ENCODE peak calls at places on chromosomes 4 and X, in ten cellular contexts. E, M, P, F, C, R, S, B, O and J are unnamed samples.

GRCh38 chr4:42293967-42294822 is 103.1 kb upstream of the SHISA3 start:
- DNase-seq in C (no peak), F (no peak), S (no peak), E (no peak), M (no peak), O (no peak), P (no peak), B (no peak), R (no peak), J (no peak)

GRCh38 chrX:18883961-18884765 is 99.8 kb downstream of the PHKA2 start:
- DNase-seq in M (no peak), C (no peak), O (no peak), P (no peak), S (no peak), F (no peak), R (no peak), B (no peak), E (no peak), J (no peak)

GRCh38 chr4:148444296-148445070 is 2.3 kb upstream of the NR3C2 start:
- DNase-seq in B (peak), C (no peak), S (no peak), E (peak), P (peak), M (peak), F (peak), O (peak), R (peak), J (no peak)

GRCh38 chrX:30282527-30282926 is 26.7 kb downstream of the NR0B1 start:
- DNase-seq in P (no peak), M (no peak), E (no peak), C (no peak), O (no peak), F (no peak), S (no peak), B (no peak), R (no peak), J (no peak)

GRCh38 chr4:5701971-5702370 is 6.4 kb downstream of the EVC2 start:
- DNase-seq in S (no peak), P (no peak), B (no peak), R (no peak), M (no peak), F (no peak), O (no peak), E (no peak), C (no peak), J (no peak)

GRCh38 chr4:27048350-27049100 is 187.9 kb downstream of the STIM2 start:
- DNase-seq in B (no peak), F (no peak), E (no peak), P (peak), C (no peak), M (no peak), O (no peak), S (no peak), R (no peak), J (peak)

GRCh38 chrX:28586891-28587635 is at the start of gene IL1RAPL1:
- DNase-seq in E (no peak), S (no peak), P (no peak), B (no peak), R (peak), F (no peak), C (no peak), M (no peak), O (no peak), J (no peak)

GRCh38 chrX:153726286-153727107 is 1.8 kb downstream of the ABCD1 start:
- DNase-seq in E (no peak), B (peak), F (peak), C (no peak), M (peak), P (no peak), S (no peak), R (peak), O (peak), J (peak)

GRCh38 chr4:53119685-53120084 is 246.2 kb downstream of the SCFD2 start:
- DNase-seq in O (no peak), P (no peak), M (no peak), E (no peak), C (peak), B (peak), F (no peak), R (no peak), S (no peak), J (no peak)

GRCh38 chr4:42339935-42340406 is 57.3 kb upstream of the SHISA3 start:
- DNase-seq in S (no peak), C (no peak), E (no peak), F (no peak), O (peak), M (peak), B (peak), P (no peak), R (no peak), J (no peak)

GRCh38 chr4:4541040-4541631 is 712 bp downstream of the STX18 start:
- DNase-seq in E (no peak), M (no peak), P (no peak), C (peak), R (peak), F (no peak), S (no peak), B (no peak), O (peak), J (peak)

GRCh38 chr4:134388351-134388750 is 186.8 kb upstream of the PABPC4L start:
- DNase-seq in M (no peak), F (no peak), P (no peak), C (no peak), E (no peak), R (no peak), O (no peak), S (no peak), B (no peak), J (no peak)

GRCh38 chr4:41933997-41934812 is 1.0 kb upstream of the TMEM33 start:
- DNase-seq in S (peak), M (no peak), C (no peak), R (no peak), O (no peak), F (no peak), P (no peak), E (no peak), B (peak), J (peak)

GRCh38 chr4:105619193-105619931 is 66.9 kb downstream of the ARHGEF38 start:
- DNase-seq in M (peak), E (no peak), C (no peak), F (no peak), P (no peak), B (no peak), R (peak), O (peak), S (peak), J (no peak)

GRCh38 chrX:100341111-100341510 is 69.0 kb downstream of the PCDH19 start:
- DNase-seq in R (no peak), B (no peak), O (no peak), E (no peak), M (no peak), S (no peak), P (no peak), C (no peak), F (no peak), J (no peak)

GRCh38 chrX:36218801-36219200 is 299.3 kb downstream of the CFAP47 start:
- DNase-seq in P (no peak), C (no peak), O (no peak), E (no peak), S (no peak), F (no peak), B (no peak), M (no peak), R (no peak), J (no peak)

GRCh38 chr4:173448103-173448502 is 49.2 kb upstream of the SCRG1 start:
- DNase-seq in F (no peak), P (no peak), O (peak), S (peak), R (peak), E (no peak), M (peak), C (no peak), B (no peak), J (no peak)